ENCODE peak calls at places on chromosomes 12 and 14, in six cellular contexts. Q is colonic mucosa, U is adrenal gland, G is vagina, L is upper lobe of right lung, T is OCI-LY7. X is an unnamed sample. For H3K4me1, the result is how much of the 10 kb centered on the place peaks cover.

GRCh38 chr12:25529738-25530137 is 23.3 kb downstream of the LMNTD1 start:
- DNase-seq in T (no peak), U (no peak), Q (no peak), L (no peak), G (no peak), X (no peak)

GRCh38 chr12:51311389-51311788 is 12.6 kb downstream of the BIN2 start:
- DNase-seq in U (no peak), G (no peak), Q (no peak), L (no peak), T (no peak), X (no peak)

GRCh38 chr12:113061061-113061694 is 4.6 kb downstream of the DTX1 start:
- DNase-seq in U (no peak), T (peak), Q (no peak), L (peak), G (no peak), X (no peak)

GRCh38 chr12:31323466-31324115 is 2.4 kb downstream of the SINHCAF start:
- DNase-seq in Q (peak), U (peak), T (peak), G (no peak), L (peak), X (peak)

GRCh38 chr12:122306407-122306806 is 40.1 kb upstream of the VPS33A start:
- DNase-seq in T (peak), L (no peak), Q (no peak), G (no peak), U (peak), X (no peak)

GRCh38 chr12:84919271-84919670 is 6.7 kb upstream of the SLC6A15 start:
- DNase-seq in U (no peak), T (no peak), G (no peak), L (no peak), Q (no peak), X (no peak)

GRCh38 chr12:46921754-46922113 is 95.9 kb upstream of the SLC38A4 start:
- DNase-seq in T (no peak), G (no peak), Q (no peak), L (no peak), U (no peak), X (no peak)

GRCh38 chr12:15192721-15193120 is 28.5 kb downstream of the RERG start:
- DNase-seq in U (no peak), Q (no peak), T (no peak), L (no peak), G (no peak), X (no peak)

GRCh38 chr12:121467638-121468403 is 67.9 kb downstream of the RNF34 start:
- DNase-seq in Q (no peak), L (peak), G (no peak), U (peak), T (no peak), X (no peak)

GRCh38 chr14:37824936-37825698 is 229.7 kb downstream of the TTC6 start:
- DNase-seq in L (no peak), T (no peak), G (no peak), Q (no peak), U (no peak), X (no peak)

GRCh38 chr12:64351265-64351664 is 39.3 kb downstream of the C12orf56 start:
- DNase-seq in Q (no peak), L (no peak), T (no peak), U (no peak), G (no peak), X (no peak)

GRCh38 chr12:117228239-117228638 is 38.0 kb upstream of the FBXO21 start:
- DNase-seq in T (no peak), U (no peak), G (no peak), L (no peak), Q (no peak), X (no peak)

GRCh38 chr14:23443411-23443812 is 8.0 kb upstream of the MYH7 start:
- DNase-seq in T (no peak), U (no peak), Q (no peak), L (no peak), G (no peak), X (no peak)

GRCh38 chr14:99564256-99564902 is 39.6 kb downstream of the CCDC85C start:
- DNase-seq in L (no peak), T (no peak), G (no peak), U (peak), Q (peak), X (no peak)

GRCh38 chr12:87995581-87996178 is 33.5 kb downstream of the C12orf50 start:
- DNase-seq in G (no peak), U (peak), L (no peak), Q (peak), T (peak), X (peak)

GRCh38 chr14:25233613-25234012 is 183.7 kb upstream of the STXBP6 start:
- DNase-seq in Q (no peak), G (no peak), U (no peak), T (no peak), L (no peak), X (no peak)

GRCh38 chr14:35402323-35403084 is 2.0 kb downstream of the NFKBIA start:
- DNase-seq in L (no peak), G (no peak), U (peak), Q (peak), T (peak), X (no peak)

GRCh38 chr14:35403085-35403396 is 1.5 kb downstream of the NFKBIA start:
- DNase-seq in L (peak), T (no peak), U (peak), Q (no peak), G (no peak), X (no peak)

GRCh38 chr14:35401422-35401729 is 3.2 kb downstream of the NFKBIA start:
- DNase-seq in U (no peak), G (no peak), L (no peak), T (no peak), Q (no peak), X (no peak)

GRCh38 chr14:35400707-35401421 is 3.7 kb downstream of the NFKBIA start:
- DNase-seq in T (no peak), G (no peak), L (peak), U (peak), Q (no peak), X (no peak)

DNA sequence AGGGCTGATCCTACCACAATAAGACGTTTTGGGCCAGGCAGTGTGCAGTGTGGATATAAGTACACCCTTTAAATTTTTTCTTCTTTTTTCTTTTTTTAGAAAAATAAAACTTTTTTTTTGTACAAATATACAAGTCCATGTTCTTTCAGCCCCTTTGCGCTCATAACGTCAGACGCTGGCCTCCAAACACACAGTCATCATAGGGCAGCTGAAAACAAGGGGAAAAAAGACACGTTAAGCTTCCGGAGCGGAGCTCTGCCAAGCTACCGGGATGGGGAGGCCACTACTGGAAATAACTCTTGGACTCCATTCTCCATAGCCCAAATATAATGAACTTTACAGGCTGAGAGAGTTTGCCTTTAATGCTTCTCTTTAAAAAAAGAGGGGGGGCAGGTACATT is 2.7 kb downstream of the NFKBIA start:
- DNase-seq in U (peak), G (no peak), L (no peak), Q (no peak), T (no peak), X (no peak)
- H3K4me1 ChIP-seq in U (under half), G (half or more), L (half or more), Q (under half), T (half or more), X (under half)

GRCh38 chr12:89450922-89451321 is 73.7 kb downstream of the GALNT4 start:
- DNase-seq in T (no peak), U (no peak), Q (no peak), L (no peak), G (no peak), X (no peak)

GRCh38 chr12:89454080-89454848 is 70.3 kb downstream of the GALNT4 start:
- DNase-seq in U (no peak), T (no peak), L (no peak), Q (no peak), G (no peak), X (no peak)

GRCh38 chr12:89453579-89453978 is 71.0 kb downstream of the GALNT4 start:
- DNase-seq in L (no peak), Q (no peak), T (no peak), U (no peak), G (no peak), X (no peak)

GRCh38 chr12:89453121-89453520 is 71.5 kb downstream of the GALNT4 start:
- DNase-seq in T (no peak), L (no peak), G (no peak), Q (no peak), U (no peak), X (no peak)

DNA sequence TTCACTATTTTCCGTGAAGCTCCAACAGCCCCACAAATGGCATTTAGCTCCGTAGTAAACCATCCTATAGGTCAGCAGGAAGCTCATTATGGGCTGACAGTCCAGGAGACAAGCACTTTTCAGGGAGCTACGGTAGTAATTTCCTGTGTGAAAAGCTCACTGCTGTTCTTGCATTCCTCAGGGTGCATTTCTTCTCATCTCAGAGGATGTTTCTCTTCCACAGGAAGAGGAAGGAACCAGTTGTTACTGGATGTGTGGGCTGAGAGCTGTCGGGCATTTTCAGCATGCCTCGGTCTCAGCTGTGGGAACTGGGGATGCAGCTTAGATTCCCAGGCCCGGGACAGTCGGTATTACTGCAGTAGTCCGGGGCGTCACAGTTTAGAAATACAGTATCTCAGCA is 72.7 kb downstream of the GALNT4 start:
- DNase-seq in Q (no peak), G (no peak), L (no peak), T (no peak), U (peak), X (peak)
- H3K27ac ChIP-seq in Q (peak), G (no peak), L (peak), T (no peak), U (no peak), X (peak)

GRCh38 chr14:60164404-60164716 is 838 bp downstream of the DHRS7 start:
- DNase-seq in Q (no peak), U (no peak), G (no peak), T (no peak), L (no peak), X (no peak)

GRCh38 chr14:60165547-60165876 is 314 bp upstream of the DHRS7 start:
- DNase-seq in T (peak), L (no peak), U (no peak), Q (no peak), G (no peak), X (no peak)

GRCh38 chr14:60164717-60165546 is at the start of gene DHRS7:
- DNase-seq in U (peak), T (peak), G (no peak), Q (peak), L (peak), X (peak)

GRCh38 chr14:60161176-60162107 is 3.8 kb downstream of the DHRS7 start:
- DNase-seq in L (no peak), G (no peak), Q (no peak), U (peak), T (peak), X (peak)

GRCh38 chr14:60163741-60164140 is 1.5 kb downstream of the DHRS7 start:
- DNase-seq in Q (no peak), T (no peak), G (no peak), U (no peak), L (no peak), X (no peak)
- H3K4me1 ChIP-seq in Q (under half), T (under half), G (under half), U (under half), L (under half), X (under half)

DNA sequence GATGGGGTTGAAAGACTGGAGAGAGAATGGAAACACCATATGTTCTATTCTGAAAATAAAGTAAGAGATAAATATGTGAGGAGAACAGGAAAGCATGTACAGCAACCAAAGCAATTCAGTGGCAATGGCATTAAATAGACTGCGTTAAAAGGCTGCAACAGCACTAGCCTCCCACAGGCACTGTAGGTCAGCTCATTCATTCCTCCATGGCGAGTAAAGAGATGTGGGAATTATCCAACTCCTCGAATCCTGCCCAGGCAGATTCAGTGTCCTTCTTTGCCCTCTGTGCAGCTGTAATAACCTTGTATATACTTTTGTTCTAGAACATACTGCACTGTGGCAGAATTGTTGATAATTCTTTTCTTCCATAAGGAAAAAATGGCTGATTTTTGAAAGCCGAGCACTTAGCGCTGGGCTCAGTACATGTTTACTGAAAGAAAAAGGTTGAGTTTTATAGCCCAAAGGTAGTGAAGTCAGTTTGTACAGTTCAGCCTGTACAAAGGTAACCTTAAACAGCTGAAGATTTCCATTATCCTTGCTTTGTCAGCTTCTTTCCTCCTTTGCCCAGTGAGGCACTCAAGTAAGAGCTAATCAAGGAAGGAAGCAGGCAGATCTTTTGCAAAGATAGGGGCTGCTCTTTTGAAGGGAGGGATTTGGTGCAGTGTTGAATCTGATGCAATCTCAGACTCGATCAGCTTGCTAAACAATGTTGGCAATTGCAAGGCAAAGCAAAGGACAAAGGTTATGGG is 44.0 kb downstream of the ANO6 start:
- DNase-seq in L (no peak), U (peak), Q (peak), G (no peak), T (no peak), X (no peak)
- H3K27ac ChIP-seq in L (no peak), U (no peak), Q (no peak), G (no peak), T (no peak), X (no peak)

GRCh38 chr12:1656894-1657293 is 27.9 kb downstream of the WNT5B start:
- DNase-seq in U (no peak), G (no peak), L (no peak), Q (no peak), T (no peak), X (no peak)
- H3K4me1 ChIP-seq in U (under half), G (under half), L (under half), Q (under half), T (under half), X (under half)

GRCh38 chr14:89910706-89911017 is 43.9 kb downstream of the EFCAB11 start:
- DNase-seq in U (no peak), T (no peak), L (no peak), Q (no peak), G (no peak), X (no peak)

GRCh38 chr14:89912667-89913211 is 41.8 kb downstream of the EFCAB11 start:
- DNase-seq in U (peak), T (no peak), L (no peak), Q (no peak), G (no peak), X (peak)

GRCh38 chr14:89909586-89909985 is 44.9 kb downstream of the EFCAB11 start:
- DNase-seq in Q (no peak), G (no peak), T (no peak), L (no peak), U (no peak), X (no peak)

GRCh38 chr14:89908712-89909450 is 45.6 kb downstream of the EFCAB11 start:
- DNase-seq in T (no peak), U (no peak), G (no peak), L (no peak), Q (no peak), X (no peak)

DNA sequence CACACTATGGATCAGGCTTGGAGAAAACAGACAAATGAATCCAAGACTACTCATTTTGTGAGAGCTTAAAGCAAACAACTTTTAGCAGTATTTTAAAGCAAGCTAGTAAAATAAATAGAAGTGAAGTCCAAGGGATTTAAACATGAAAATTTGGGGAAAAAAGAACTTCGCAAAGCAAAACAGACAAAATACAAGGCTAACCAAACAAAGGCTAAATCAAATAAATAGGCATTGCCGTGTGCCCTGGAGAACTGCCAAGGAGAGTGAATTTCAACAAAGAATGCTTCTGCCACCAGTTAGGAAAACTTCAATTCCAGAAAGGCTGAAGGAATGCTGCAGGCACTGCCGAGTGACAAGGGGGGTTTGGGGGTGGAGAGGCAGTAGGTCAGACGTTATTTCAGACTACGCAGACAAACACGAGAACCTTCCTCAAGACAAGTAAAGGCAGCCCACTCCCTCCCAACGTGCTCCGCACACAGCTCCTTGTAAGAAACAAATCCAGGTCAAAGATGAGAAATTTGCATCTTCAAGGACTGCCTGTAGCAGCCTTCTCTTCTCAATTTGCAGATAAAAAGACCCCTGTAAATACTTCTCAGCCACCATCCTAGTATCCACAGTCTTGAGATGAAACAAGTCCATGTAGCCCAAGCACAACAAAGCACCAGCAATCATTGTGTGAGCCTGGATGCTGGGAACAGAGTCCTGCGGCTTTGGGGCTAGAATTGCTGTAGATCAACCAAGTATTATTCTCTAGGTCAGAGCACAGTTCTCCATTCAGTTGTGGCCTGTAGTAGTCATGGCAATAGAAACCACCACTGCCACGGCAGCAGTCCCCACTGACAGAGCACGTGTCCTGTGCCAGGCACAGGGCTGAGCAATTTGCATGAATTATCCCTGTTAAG is 43.3 kb downstream of the EFCAB11 start:
- DNase-seq in U (no peak), Q (peak), G (no peak), L (no peak), T (no peak), X (peak)
- H3K27ac ChIP-seq in U (no peak), Q (no peak), G (no peak), L (no peak), T (no peak), X (peak)